ENCODE peak calls at places on chromosomes 6 and 20, in nine cellular contexts. K is AG09309, M is endodermal cell, U is H9, Q is fibroblast of pulmonary artery, P is GM13976, S is lower lobe of right lung, T is pancreas, B is epithelial cell of esophagus. G is an unnamed sample.

GRCh38 chr6:25793970-25794369 is 37.9 kb downstream of the SLC17A1 start:
- DNase-seq in P (no peak), U (no peak), S (no peak), M (no peak), B (no peak), T (no peak), K (no peak), Q (peak), G (no peak)

GRCh38 chr6:152983637-152984386 is 971 bp upstream of the FBXO5 start:
- DNase-seq in Q (peak), S (peak), T (peak), P (peak), K (peak), U (peak), B (peak), M (peak), G (no peak)

GRCh38 chr6:132392792-132393191 is 8.5 kb downstream of the MOXD1 start:
- DNase-seq in K (no peak), T (no peak), P (no peak), M (no peak), U (peak), B (peak), S (no peak), Q (peak), G (peak)

GRCh38 chr6:74577619-74578018 is 628.2 kb downstream of the COL12A1 start:
- DNase-seq in Q (no peak), B (no peak), T (no peak), K (no peak), P (no peak), U (no peak), S (no peak), M (no peak), G (no peak)

GRCh38 chr6:106098383-106099234 is 12.5 kb downstream of the PRDM1 start:
- DNase-seq in Q (peak), B (peak), U (no peak), P (peak), T (peak), K (no peak), M (no peak), S (peak), G (no peak)

GRCh38 chr20:34920055-34920454 is 35.6 kb downstream of the GSS start:
- DNase-seq in P (no peak), S (no peak), U (no peak), B (no peak), T (no peak), K (no peak), M (no peak), Q (no peak), G (no peak)

GRCh38 chr6:78797270-78797669 is 70.1 kb upstream of the IRAK1BP1 start:
- DNase-seq in K (no peak), B (no peak), T (no peak), U (no peak), Q (no peak), M (no peak), P (no peak), S (no peak), G (no peak)

GRCh38 chr6:13534536-13534935 is 39.9 kb upstream of the SIRT5 start:
- DNase-seq in U (no peak), B (no peak), M (no peak), P (no peak), K (no peak), Q (no peak), T (no peak), S (no peak), G (no peak)

GRCh38 chr6:40489798-40490197 is 97.4 kb downstream of the LRFN2 start:
- DNase-seq in K (no peak), Q (no peak), S (no peak), U (no peak), M (no peak), P (no peak), T (no peak), B (no peak), G (no peak)

GRCh38 chr6:80457044-80457933 is 350.8 kb downstream of the BCKDHB start:
- DNase-seq in K (peak), Q (peak), U (no peak), P (no peak), B (peak), S (peak), M (no peak), T (peak), G (peak)
- TF ChIP-seq CTCF in K (no peak), Q (no peak), U (no peak), P (no peak), B (no peak), S (no peak), M (no peak), T (no peak), G (no peak)

GRCh38 chr20:46349742-46350056 is 41.4 kb upstream of the CDH22 start:
- DNase-seq in Q (no peak), S (no peak), P (no peak), K (no peak), T (no peak), M (no peak), U (no peak), B (no peak), G (no peak)

GRCh38 chr20:46348231-46348803 is 40.0 kb upstream of the CDH22 start:
- DNase-seq in Q (peak), B (no peak), P (no peak), S (no peak), K (no peak), T (no peak), M (peak), U (peak), G (no peak)

GRCh38 chr20:46350201-46350985 is 42.1 kb upstream of the CDH22 start:
- DNase-seq in Q (peak), S (no peak), U (peak), P (peak), M (peak), K (peak), B (peak), T (no peak), G (peak)

GRCh38 chr20:46347831-46348230 is 39.5 kb upstream of the CDH22 start:
- DNase-seq in P (no peak), U (peak), M (peak), B (no peak), S (no peak), K (no peak), Q (no peak), T (no peak), G (no peak)

DNA sequence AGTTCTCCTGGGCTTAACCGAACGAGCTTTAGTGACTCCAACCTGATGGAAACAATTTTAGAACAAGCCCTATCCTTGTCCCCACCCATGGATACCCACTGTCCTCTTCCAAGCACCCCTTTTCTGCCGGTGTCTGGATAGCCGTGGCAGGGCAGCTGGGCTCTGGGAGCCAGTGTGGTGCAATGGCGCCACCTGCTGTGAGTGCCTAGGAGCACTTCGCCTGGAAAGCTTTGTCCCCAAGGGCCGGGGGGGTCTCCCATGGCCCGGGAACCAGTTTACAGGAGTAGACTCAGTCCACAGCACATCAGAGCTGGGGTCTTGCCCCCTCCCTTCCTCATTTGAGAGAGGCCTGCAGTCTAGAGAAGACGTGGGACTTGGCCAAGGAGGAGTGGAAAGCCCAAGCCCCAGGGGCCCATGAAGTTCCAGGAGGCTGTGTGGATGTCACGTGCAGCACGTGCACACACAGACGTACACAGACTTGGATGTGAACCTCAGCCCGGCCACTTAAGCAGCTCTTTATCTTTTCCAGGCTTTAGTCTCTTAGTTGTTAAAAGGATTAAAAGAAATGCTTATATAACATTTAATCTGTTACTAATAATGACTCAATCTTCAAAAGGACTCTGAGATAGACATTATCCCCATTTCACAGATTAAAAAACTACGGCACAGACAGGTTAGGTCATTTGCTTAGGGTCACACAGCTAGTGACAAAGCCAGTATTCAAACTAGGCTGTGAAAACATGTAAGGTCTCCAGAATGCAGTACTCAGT is 40.9 kb upstream of the CDH22 start:
- DNase-seq in T (peak), K (no peak), S (peak), P (peak), Q (peak), B (peak), U (peak), M (peak), G (no peak)
- TF ChIP-seq CTCF in T (peak), K (peak), S (peak), P (peak), Q (peak), B (peak), U (peak), M (peak), G (peak)

DNA sequence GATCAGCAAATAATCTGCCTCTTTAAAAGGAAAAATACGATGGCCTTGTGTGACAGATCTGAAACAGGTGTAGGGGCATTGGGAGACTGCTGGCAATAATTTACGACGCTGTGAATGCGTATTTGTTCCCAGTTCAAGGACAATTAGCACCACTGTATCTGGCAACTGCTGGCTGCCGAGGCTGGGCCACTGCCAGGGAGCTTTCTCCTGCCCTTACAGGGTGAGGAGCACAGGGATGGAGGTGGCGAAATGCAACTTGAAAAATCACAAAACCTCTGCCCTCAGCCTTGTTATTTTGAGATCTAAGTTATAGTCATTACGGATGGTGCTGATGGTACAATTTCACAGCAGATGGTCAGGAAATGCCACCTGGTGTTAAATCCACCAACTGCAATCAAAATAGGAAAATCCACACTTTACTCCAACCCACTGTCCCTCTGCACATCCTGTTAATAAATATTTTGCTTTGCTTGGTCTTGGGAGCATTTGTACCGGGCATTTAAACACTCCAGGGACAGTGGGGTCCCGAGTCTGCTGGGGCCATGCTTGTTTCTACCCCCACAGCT is 6.4 kb downstream of the MYLK4 start:
- DNase-seq in S (no peak), B (no peak), U (no peak), T (peak), P (no peak), K (no peak), M (no peak), Q (peak), G (no peak)
- TF ChIP-seq CTCF in S (no peak), B (peak), U (peak), T (peak), P (no peak), K (peak), M (peak), Q (peak), G (peak)

GRCh38 chr6:42396720-42397119 is 55.0 kb downstream of the TRERF1 start:
- DNase-seq in Q (no peak), P (no peak), B (no peak), U (peak), S (no peak), M (peak), T (no peak), K (no peak), G (no peak)
- TF ChIP-seq CTCF in Q (no peak), P (no peak), B (no peak), U (peak), S (no peak), M (peak), T (no peak), K (no peak), G (no peak)

GRCh38 chr20:44690781-44691423 is 24.3 kb upstream of the CCN5 start:
- DNase-seq in T (no peak), M (no peak), U (no peak), P (no peak), Q (peak), S (no peak), B (no peak), K (no peak), G (no peak)

GRCh38 chr20:44686934-44687333 is 28.2 kb upstream of the CCN5 start:
- DNase-seq in P (no peak), K (no peak), U (no peak), B (no peak), S (no peak), T (no peak), Q (no peak), M (no peak), G (no peak)

GRCh38 chr20:44689809-44690208 is 25.4 kb upstream of the CCN5 start:
- DNase-seq in B (no peak), T (no peak), U (no peak), M (no peak), P (no peak), Q (no peak), K (no peak), S (no peak), G (no peak)

GRCh38 chr20:44691424-44692423 is 23.4 kb upstream of the CCN5 start:
- DNase-seq in T (no peak), Q (no peak), B (no peak), K (no peak), P (no peak), S (no peak), M (no peak), U (no peak), G (no peak)

GRCh38 chr20:44688053-44688625 is 27.0 kb upstream of the CCN5 start:
- DNase-seq in U (no peak), M (no peak), S (no peak), T (no peak), K (no peak), B (no peak), Q (no peak), P (no peak), G (no peak)
- TF ChIP-seq CTCF in U (no peak), M (peak), S (no peak), T (no peak), K (no peak), B (no peak), Q (peak), P (no peak), G (no peak)

DNA sequence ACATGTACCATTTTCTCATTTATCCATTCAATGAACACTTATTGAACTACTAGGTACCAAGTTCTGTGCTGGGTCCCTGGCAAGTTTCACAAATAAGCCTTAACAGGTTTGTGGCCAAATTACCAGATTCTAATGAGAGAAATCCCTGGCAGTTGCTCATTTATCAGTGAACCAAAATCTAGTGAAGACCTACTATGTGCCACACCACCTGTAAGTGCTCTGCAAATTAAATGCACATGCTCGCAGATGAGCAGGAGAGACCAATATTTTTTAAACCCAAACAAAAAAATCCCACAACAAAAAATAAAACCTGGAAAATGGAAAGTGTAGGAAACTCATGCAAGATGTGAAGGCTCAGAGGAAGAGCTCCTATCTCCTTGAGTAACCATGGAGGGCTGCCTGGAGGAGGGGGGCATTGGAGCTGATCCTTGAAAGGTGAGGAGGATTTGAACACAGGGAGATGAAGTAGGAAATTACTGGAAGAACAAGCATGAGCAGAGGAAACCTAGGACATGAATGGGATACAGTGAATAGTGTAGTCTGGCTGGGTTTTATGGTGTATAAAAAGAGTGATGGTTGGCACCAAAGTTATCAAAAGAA is 48.9 kb downstream of the CDH22 start:
- DNase-seq in Q (no peak), U (no peak), M (no peak), P (no peak), T (no peak), S (no peak), K (no peak), B (no peak), G (no peak)
- TF ChIP-seq CTCF in Q (no peak), U (no peak), M (no peak), P (no peak), T (no peak), S (no peak), K (no peak), B (no peak), G (no peak)

G was measured in kidney epithelial cell.